ENCODE peak calls at places on chromosomes 7 and 10, in nine cellular contexts. Q, A, Y, B, E, U, J, H and T are unnamed samples.

GRCh38 chr10:104367856-104368255 is 14.2 kb downstream of the CFAP58 start:
- DNase-seq in U (no peak), Y (no peak), J (no peak), Q (no peak), E (no peak), H (no peak), B (no peak), A (no peak), T (no peak)

GRCh38 chr10:63522129-63522687 is 1.0 kb downstream of the REEP3 start:
- DNase-seq in A (no peak), B (no peak), H (peak), J (no peak), U (peak), Y (no peak), Q (no peak), E (no peak), T (no peak)

GRCh38 chr7:49775065-49775948 is 1.9 kb downstream of the VWC2 start:
- DNase-seq in U (no peak), B (no peak), Y (no peak), E (no peak), A (peak), Q (no peak), H (no peak), J (no peak), T (no peak)

GRCh38 chr10:282294-283139 is 147.3 kb downstream of the ZMYND11 start:
- DNase-seq in A (no peak), E (no peak), Q (no peak), U (no peak), J (no peak), Y (peak), H (no peak), B (no peak), T (no peak)

GRCh38 chr7:141461924-141462323 is 89.3 kb upstream of the AGK start:
- DNase-seq in J (no peak), B (no peak), A (no peak), U (no peak), Q (no peak), Y (no peak), E (no peak), H (no peak), T (no peak)

GRCh38 chr10:114691442-114691941 is 33.4 kb upstream of the ABLIM1 start:
- DNase-seq in Q (no peak), E (no peak), U (no peak), J (no peak), A (no peak), H (no peak), B (no peak), Y (peak), T (no peak)

GRCh38 chr7:102089175-102090098 is 197.2 kb upstream of the SH2B2 start:
- DNase-seq in Q (no peak), Y (no peak), B (no peak), U (no peak), A (no peak), J (no peak), H (no peak), E (no peak), T (no peak)

GRCh38 chr7:99210265-99210970 is 2.5 kb upstream of the KPNA7 start:
- DNase-seq in E (no peak), H (no peak), J (no peak), U (no peak), B (no peak), Q (no peak), A (no peak), Y (peak), T (no peak)

GRCh38 chr7:139866047-139866837 is 37.2 kb downstream of the TBXAS1 start:
- DNase-seq in U (no peak), E (no peak), H (no peak), J (no peak), Y (no peak), A (no peak), B (no peak), Q (no peak), T (no peak)

GRCh38 chr10:86169066-86169465 is 197.5 kb downstream of the GRID1 start:
- DNase-seq in H (no peak), Y (no peak), E (no peak), B (no peak), J (no peak), Q (no peak), A (no peak), U (no peak), T (no peak)

GRCh38 chr7:34137176-34137575 is 231.8 kb downstream of the BMPER start:
- DNase-seq in B (no peak), U (no peak), H (no peak), A (no peak), E (no peak), J (no peak), Y (no peak), Q (no peak), T (no peak)

GRCh38 chr7:48388922-48389321 is 217.7 kb downstream of the ABCA13 start:
- DNase-seq in Q (no peak), B (no peak), E (no peak), A (no peak), J (no peak), H (no peak), Y (no peak), U (no peak), T (no peak)

GRCh38 chr10:930415-931325 is 835 bp downstream of the LARP4B start:
- DNase-seq in A (peak), B (no peak), Y (no peak), Q (peak), J (peak), E (peak), H (peak), U (no peak), T (no peak)

GRCh38 chr10:71378341-71379117 is 18.2 kb upstream of the CDH23 start:
- DNase-seq in Y (no peak), E (no peak), A (no peak), H (peak), Q (no peak), U (no peak), J (no peak), B (no peak), T (no peak)

GRCh38 chr7:93715234-93715633 is 140.7 kb upstream of the CALCR start:
- DNase-seq in B (no peak), J (no peak), H (peak), A (peak), E (no peak), U (no peak), Q (no peak), Y (peak), T (no peak)

GRCh38 chr7:41448104-41448503 is 254.8 kb downstream of the INHBA start:
- DNase-seq in H (no peak), Q (no peak), J (no peak), B (no peak), Y (no peak), U (no peak), E (no peak), A (no peak), T (no peak)

GRCh38 chr7:79454325-79454960 is 976 bp upstream of the MAGI2 start:
- DNase-seq in A (peak), J (no peak), Y (no peak), B (peak), H (no peak), E (no peak), Q (no peak), U (no peak), T (no peak)

GRCh38 chr7:74717889-74718288 is 55.9 kb upstream of the NCF1 start:
- DNase-seq in H (no peak), Q (no peak), A (no peak), E (no peak), Y (no peak), J (no peak), B (no peak), U (no peak), T (no peak)

GRCh38 chr7:1056006-1056784 is 11.8 kb downstream of the GPR146 start:
- DNase-seq in B (no peak), U (no peak), A (no peak), Q (no peak), Y (no peak), H (peak), J (no peak), E (no peak), T (no peak)

GRCh38 chr10:27743736-27744477 is 1.7 kb downstream of the MKX start:
- DNase-seq in J (no peak), A (peak), H (no peak), U (no peak), Q (no peak), Y (no peak), B (no peak), E (no peak), T (no peak)

GRCh38 chr10:119161680-119162079 is 3.8 kb downstream of the SFXN4 start:
- DNase-seq in J (no peak), E (no peak), H (no peak), B (no peak), U (no peak), Q (no peak), A (no peak), Y (no peak), T (no peak)

GRCh38 chr10:76428541-76429330 is 997.3 kb downstream of the LRMDA start:
- DNase-seq in E (no peak), Y (peak), J (no peak), A (no peak), B (no peak), Q (no peak), H (no peak), U (peak), T (no peak)

GRCh38 chr10:132395704-132396494 is 1.1 kb upstream of the PWWP2B start:
- DNase-seq in H (no peak), A (peak), E (no peak), J (no peak), Q (no peak), U (no peak), B (no peak), Y (no peak), T (no peak)

GRCh38 chr10:124394583-124394982 is 24.1 kb downstream of the OAT start:
- DNase-seq in A (no peak), Y (peak), Q (no peak), B (no peak), J (no peak), H (no peak), E (no peak), U (no peak), T (no peak)

GRCh38 chr7:4882169-4882741 is 1.3 kb downstream of the RADIL start:
- DNase-seq in J (no peak), B (no peak), E (no peak), U (no peak), Q (no peak), H (no peak), A (peak), Y (no peak), T (no peak)

GRCh38 chr10:62388328-62388727 is 14.2 kb downstream of the ZNF365 start:
- DNase-seq in H (no peak), A (no peak), J (no peak), B (peak), Y (no peak), U (no peak), E (no peak), Q (no peak), T (no peak)

GRCh38 chr10:113945075-113945686 is 90.7 kb downstream of the NHLRC2 start:
- DNase-seq in A (peak), E (no peak), H (no peak), Y (peak), B (no peak), U (no peak), J (no peak), Q (no peak), T (no peak)

GRCh38 chr7:77536413-77537135 is 521 bp upstream of the PTPN12 start:
- DNase-seq in H (peak), E (peak), J (peak), B (peak), Y (peak), A (peak), U (peak), Q (peak), T (peak)

GRCh38 chr7:139094596-139094995 is 14.9 kb downstream of the ZC3HAV1 start:
- DNase-seq in B (no peak), E (no peak), A (no peak), U (no peak), Y (no peak), J (no peak), Q (no peak), H (no peak), T (no peak)

GRCh38 chr7:159013181-159013690 is 131.4 kb downstream of the VIPR2 start:
- DNase-seq in H (no peak), Y (no peak), Q (no peak), J (no peak), B (no peak), U (no peak), E (no peak), A (no peak), T (no peak)

GRCh38 chr10:69317175-69318086 is 39.1 kb downstream of the HK1 start:
- DNase-seq in Q (no peak), U (no peak), B (no peak), E (no peak), A (no peak), J (no peak), H (peak), Y (no peak), T (no peak)

GRCh38 chr10:124917168-124917938 is 24.6 kb upstream of the ZRANB1 start:
- DNase-seq in U (no peak), A (peak), B (no peak), H (peak), E (peak), Y (no peak), Q (peak), J (no peak), T (no peak)

GRCh38 chr10:7300327-7300726 is 110.5 kb downstream of the SFMBT2 start:
- DNase-seq in Y (peak), A (no peak), H (no peak), Q (no peak), J (no peak), E (no peak), B (no peak), U (no peak), T (no peak)

GRCh38 chr7:53993205-53993604 is 549.0 kb upstream of the VSTM2A start:
- DNase-seq in J (no peak), Q (no peak), Y (no peak), U (peak), B (no peak), E (no peak), H (no peak), A (no peak), T (no peak)